ENCODE peak calls at places on chromosomes 5 and 9, in four cellular contexts. One of them, this sample, is unnamed.

GRCh38 chr5:145949474-145949873 is 13.1 kb downstream of the SH3RF2 start:
- DNase-seq in AML-193: no peak
- DNase-seq in left kidney: no peak
- DNase-seq in CD8-positive, alpha-beta memory T cell: no peak
- DNase-seq in this sample: no peak

GRCh38 chr5:81393783-81394718 is at the start of gene ACOT12:
- DNase-seq in CD8-positive, alpha-beta memory T cell: no peak
- DNase-seq in left kidney: peak
- DNase-seq in AML-193: no peak
- DNase-seq in this sample: no peak

GRCh38 chr9:7042124-7042523 is 284.4 kb downstream of the KDM4C start:
- DNase-seq in CD8-positive, alpha-beta memory T cell: no peak
- DNase-seq in left kidney: no peak
- DNase-seq in AML-193: no peak
- DNase-seq in this sample: no peak

GRCh38 chr9:124479947-124480620 is 27.1 kb downstream of the NR5A1 start:
- DNase-seq in AML-193: no peak
- DNase-seq in CD8-positive, alpha-beta memory T cell: no peak
- DNase-seq in left kidney: no peak
- DNase-seq in this sample: no peak

GRCh38 chr5:132688536-132689409 is 15.0 kb downstream of the IL4 start:
- DNase-seq in left kidney: no peak
- DNase-seq in CD8-positive, alpha-beta memory T cell: no peak
- DNase-seq in AML-193: no peak
- DNase-seq in this sample: peak

GRCh38 chr5:139700711-139701693 is 52.9 kb downstream of the CXXC5 start:
- DNase-seq in CD8-positive, alpha-beta memory T cell: no peak
- DNase-seq in AML-193: no peak
- DNase-seq in left kidney: peak
- DNase-seq in this sample: no peak

GRCh38 chr9:105171589-105171988 is 72.9 kb upstream of the SLC44A1 start:
- DNase-seq in left kidney: no peak
- DNase-seq in CD8-positive, alpha-beta memory T cell: no peak
- DNase-seq in AML-193: no peak
- DNase-seq in this sample: no peak

GRCh38 chr9:88092699-88093359 is 45.4 kb downstream of the SPATA31C2 start:
- DNase-seq in left kidney: peak
- DNase-seq in AML-193: peak
- DNase-seq in CD8-positive, alpha-beta memory T cell: no peak
- DNase-seq in this sample: peak

GRCh38 chr9:117076571-117077300 is 338.1 kb downstream of the ASTN2 start:
- DNase-seq in AML-193: no peak
- DNase-seq in left kidney: peak
- DNase-seq in CD8-positive, alpha-beta memory T cell: no peak
- DNase-seq in this sample: no peak

GRCh38 chr9:120902286-120902685 is 24.3 kb downstream of the TRAF1 start:
- DNase-seq in left kidney: no peak
- DNase-seq in CD8-positive, alpha-beta memory T cell: no peak
- DNase-seq in AML-193: no peak
- DNase-seq in this sample: no peak

GRCh38 chr5:180439911-180440769 is 54.0 kb upstream of the CNOT6 start:
- DNase-seq in AML-193: no peak
- DNase-seq in CD8-positive, alpha-beta memory T cell: no peak
- DNase-seq in left kidney: no peak
- DNase-seq in this sample: peak

GRCh38 chr5:78501411-78502338 is 141.3 kb downstream of the SCAMP1 start:
- DNase-seq in CD8-positive, alpha-beta memory T cell: no peak
- DNase-seq in left kidney: no peak
- DNase-seq in AML-193: peak
- DNase-seq in this sample: peak

GRCh38 chr9:137426018-137426681 is 3.0 kb downstream of the NOXA1 start:
- DNase-seq in AML-193: no peak
- DNase-seq in CD8-positive, alpha-beta memory T cell: no peak
- DNase-seq in left kidney: no peak
- DNase-seq in this sample: no peak

GRCh38 chr9:82037126-82037525 is 48.6 kb downstream of the SPATA31D1 start:
- DNase-seq in left kidney: no peak
- DNase-seq in AML-193: no peak
- DNase-seq in CD8-positive, alpha-beta memory T cell: no peak
- DNase-seq in this sample: peak

GRCh38 chr9:98031169-98031568 is 25.4 kb upstream of the NANS start:
- DNase-seq in left kidney: no peak
- DNase-seq in CD8-positive, alpha-beta memory T cell: no peak
- DNase-seq in AML-193: no peak
- DNase-seq in this sample: no peak

GRCh38 chr9:16367605-16368424 is 502.7 kb downstream of the BNC2 start:
- DNase-seq in AML-193: no peak
- DNase-seq in CD8-positive, alpha-beta memory T cell: no peak
- DNase-seq in left kidney: peak
- DNase-seq in this sample: no peak

GRCh38 chr5:7446913-7447312 is 51.0 kb downstream of the ADCY2 start:
- DNase-seq in CD8-positive, alpha-beta memory T cell: no peak
- DNase-seq in AML-193: no peak
- DNase-seq in left kidney: no peak
- DNase-seq in this sample: no peak

GRCh38 chr5:151664694-151665583 is 21.8 kb downstream of the SPARC start:
- DNase-seq in left kidney: no peak
- DNase-seq in CD8-positive, alpha-beta memory T cell: no peak
- DNase-seq in AML-193: no peak
- DNase-seq in this sample: no peak

GRCh38 chr5:111774525-111774924 is 17.5 kb upstream of the NREP start:
- DNase-seq in AML-193: peak
- DNase-seq in left kidney: peak
- DNase-seq in CD8-positive, alpha-beta memory T cell: no peak
- DNase-seq in this sample: peak

GRCh38 chr9:82436480-82436879 is 447.9 kb downstream of the SPATA31D1 start:
- DNase-seq in left kidney: no peak
- DNase-seq in AML-193: no peak
- DNase-seq in CD8-positive, alpha-beta memory T cell: no peak
- DNase-seq in this sample: no peak

GRCh38 chr9:132048191-132048590 is 31.5 kb downstream of the MED27 start:
- DNase-seq in left kidney: no peak
- DNase-seq in AML-193: no peak
- DNase-seq in CD8-positive, alpha-beta memory T cell: no peak
- DNase-seq in this sample: no peak

GRCh38 chr9:121840838-121841760 is 189.7 kb downstream of the DAB2IP start:
- DNase-seq in AML-193: no peak
- DNase-seq in left kidney: peak
- DNase-seq in CD8-positive, alpha-beta memory T cell: no peak
- DNase-seq in this sample: no peak

GRCh38 chr5:83731638-83732037 is 11.0 kb upstream of the HAPLN1 start:
- DNase-seq in CD8-positive, alpha-beta memory T cell: no peak
- DNase-seq in left kidney: no peak
- DNase-seq in AML-193: peak
- DNase-seq in this sample: peak

GRCh38 chr5:34928267-34928666 is 1.1 kb upstream of the DNAJC21 start:
- DNase-seq in AML-193: no peak
- DNase-seq in CD8-positive, alpha-beta memory T cell: no peak
- DNase-seq in left kidney: no peak
- DNase-seq in this sample: peak

GRCh38 chr5:128469924-128470323 is 68.1 kb downstream of the FBN2 start:
- DNase-seq in left kidney: no peak
- DNase-seq in AML-193: no peak
- DNase-seq in CD8-positive, alpha-beta memory T cell: no peak
- DNase-seq in this sample: no peak

GRCh38 chr5:126878085-126878484 is 101.1 kb downstream of the LMNB1 start:
- DNase-seq in AML-193: no peak
- DNase-seq in CD8-positive, alpha-beta memory T cell: no peak
- DNase-seq in left kidney: no peak
- DNase-seq in this sample: no peak

GRCh38 chr5:170746952-170747340 is 36.6 kb upstream of the GABRP start:
- DNase-seq in left kidney: no peak
- DNase-seq in CD8-positive, alpha-beta memory T cell: no peak
- DNase-seq in AML-193: no peak
- DNase-seq in this sample: no peak

GRCh38 chr9:71253021-71253420 is 131.6 kb upstream of the TRPM3 start:
- DNase-seq in left kidney: no peak
- DNase-seq in CD8-positive, alpha-beta memory T cell: no peak
- DNase-seq in AML-193: no peak
- DNase-seq in this sample: no peak

GRCh38 chr9:128164332-128164885 is 4.3 kb downstream of the BBLN start:
- DNase-seq in left kidney: no peak
- DNase-seq in CD8-positive, alpha-beta memory T cell: no peak
- DNase-seq in AML-193: no peak
- DNase-seq in this sample: peak

GRCh38 chr5:86838078-86838477 is 220.3 kb downstream of the COX7C start:
- DNase-seq in CD8-positive, alpha-beta memory T cell: no peak
- DNase-seq in left kidney: no peak
- DNase-seq in AML-193: no peak
- DNase-seq in this sample: no peak

GRCh38 chr9:88973281-88974045 is 17.8 kb upstream of the S1PR3 start:
- DNase-seq in CD8-positive, alpha-beta memory T cell: no peak
- DNase-seq in AML-193: no peak
- DNase-seq in left kidney: no peak
- DNase-seq in this sample: no peak